ENCODE peak calls at places on chromosomes 12 and 14, in six cellular contexts. X, D, F, C, H and Y are unnamed samples.

GRCh38 chr12:11753151-11753501 is 103.7 kb downstream of the ETV6 start:
- DNase-seq in D (no peak), H (no peak), F (no peak), C (no peak), X (no peak), Y (no peak)

GRCh38 chr12:65605019-65605418 is 219.3 kb upstream of the HMGA2 start:
- DNase-seq in H (no peak), D (no peak), F (peak), C (no peak), X (no peak), Y (no peak)

GRCh38 chr14:21518725-21519124 is 7.4 kb downstream of the SALL2 start:
- DNase-seq in F (no peak), C (no peak), H (no peak), D (no peak), X (no peak), Y (no peak)

GRCh38 chr14:29906256-29906885 is 21.3 kb downstream of the PRKD1 start:
- DNase-seq in D (no peak), X (peak), F (peak), H (no peak), C (no peak), Y (no peak)

GRCh38 chr14:73289308-73289707 is 52.0 kb downstream of the PAPLN start:
- DNase-seq in X (no peak), F (no peak), D (no peak), C (no peak), H (no peak), Y (no peak)

GRCh38 chr12:12387521-12387920 is 30.6 kb downstream of the BORCS5 start:
- DNase-seq in C (no peak), F (peak), X (no peak), D (no peak), H (no peak), Y (no peak)

GRCh38 chr12:22333751-22334695 is 484 bp downstream of the ST8SIA1 start:
- DNase-seq in C (no peak), X (no peak), D (peak), F (no peak), H (no peak), Y (peak)

GRCh38 chr14:22520235-22520634 is 68.8 kb downstream of the DAD1 start:
- DNase-seq in C (no peak), X (peak), H (no peak), D (no peak), F (peak), Y (no peak)

GRCh38 chr12:8834230-8834629 is 11.8 kb downstream of the A2ML1 start:
- DNase-seq in F (no peak), C (no peak), H (no peak), D (no peak), X (no peak), Y (no peak)

GRCh38 chr12:132337557-132337956 is 8.2 kb upstream of the GALNT9 start:
- DNase-seq in H (no peak), C (no peak), X (no peak), D (no peak), F (no peak), Y (no peak)

GRCh38 chr12:107436376-107436775 is 249.2 kb upstream of the PWP1 start:
- DNase-seq in C (no peak), D (no peak), X (peak), F (peak), H (no peak), Y (no peak)

GRCh38 chr12:108729612-108730336 is 1.5 kb downstream of the CORO1C start:
- DNase-seq in X (no peak), C (no peak), F (peak), D (no peak), H (no peak), Y (no peak)

GRCh38 chr12:12927211-12928079 is 24.5 kb downstream of the GPRC5D start:
- DNase-seq in H (no peak), D (no peak), F (peak), X (peak), C (peak), Y (peak)

GRCh38 chr12:28177461-28177860 is 12.8 kb upstream of the CCDC91 start:
- DNase-seq in F (no peak), H (no peak), X (no peak), D (no peak), C (no peak), Y (no peak)

GRCh38 chr14:97180304-97181200 is 383.4 kb downstream of the VRK1 start:
- DNase-seq in D (no peak), H (no peak), X (no peak), F (no peak), C (no peak), Y (no peak)

GRCh38 chr14:104172880-104173279 is 34.5 kb downstream of the KIF26A start:
- DNase-seq in F (no peak), C (no peak), D (no peak), X (no peak), H (no peak), Y (no peak)

GRCh38 chr12:108921946-108922345 is 42.1 kb downstream of the DAO start:
- DNase-seq in C (no peak), X (no peak), D (no peak), H (no peak), F (no peak), Y (no peak)

GRCh38 chr12:24839268-24839791 is 109.6 kb downstream of the BCAT1 start:
- DNase-seq in H (peak), C (no peak), X (no peak), D (peak), F (peak), Y (no peak)

GRCh38 chr12:7093486-7093885 is 1.2 kb upstream of the C1R start:
- DNase-seq in X (no peak), H (no peak), C (no peak), D (no peak), F (no peak), Y (no peak)

GRCh38 chr14:34302654-34303053 is 159.4 kb downstream of the SPTSSA start:
- DNase-seq in F (no peak), C (no peak), D (no peak), H (no peak), X (no peak), Y (no peak)